ENCODE peak calls at places on chromosomes 1 and 21, in six cellular contexts. M is HCT116, Y is stomach, V is K562, X is adrenal gland, F is suprapubic skin. U is an unnamed sample. For H3K9me3, the result is how much of the 10 kb centered on the place peaks cover.

GRCh38 chr1:76770979-76771378 is 96.3 kb upstream of the ST6GALNAC5 start:
- DNase-seq in M (no peak), Y (no peak), V (no peak), X (no peak), F (no peak), U (no peak)

GRCh38 chr1:153417136-153417888 is 992 bp downstream of the S100A7A start:
- DNase-seq in M (no peak), Y (no peak), V (no peak), X (no peak), F (no peak), U (no peak)

GRCh38 chr1:28915036-28915895 is 897 bp downstream of the EPB41 start:
- DNase-seq in M (no peak), Y (peak), V (no peak), X (peak), F (peak), U (no peak)

GRCh38 chr1:67408148-67408547 is 22.1 kb downstream of the SERBP1 start:
- DNase-seq in M (no peak), Y (no peak), V (no peak), X (no peak), F (no peak), U (no peak)

GRCh38 chr1:23848673-23849616 is 19.1 kb downstream of the FUCA1 start:
- DNase-seq in M (no peak), Y (no peak), V (no peak), X (no peak), F (no peak), U (no peak)

GRCh38 chr1:85198864-85199263 is 2.0 kb downstream of the SYDE2 start:
- DNase-seq in M (no peak), Y (no peak), V (no peak), X (no peak), F (no peak), U (no peak)

GRCh38 chr1:78619803-78620579 is at the start of gene IFI44L:
- DNase-seq in M (no peak), Y (peak), V (no peak), X (peak), F (no peak), U (peak)

GRCh38 chr21:37006521-37007291 is at the start of gene RIPPLY3:
- DNase-seq in M (no peak), Y (no peak), V (no peak), X (no peak), F (no peak), U (no peak)

GRCh38 chr1:185869590-185869989 is 135.4 kb downstream of the HMCN1 start:
- DNase-seq in M (no peak), Y (no peak), V (no peak), X (no peak), F (no peak), U (no peak)

DNA sequence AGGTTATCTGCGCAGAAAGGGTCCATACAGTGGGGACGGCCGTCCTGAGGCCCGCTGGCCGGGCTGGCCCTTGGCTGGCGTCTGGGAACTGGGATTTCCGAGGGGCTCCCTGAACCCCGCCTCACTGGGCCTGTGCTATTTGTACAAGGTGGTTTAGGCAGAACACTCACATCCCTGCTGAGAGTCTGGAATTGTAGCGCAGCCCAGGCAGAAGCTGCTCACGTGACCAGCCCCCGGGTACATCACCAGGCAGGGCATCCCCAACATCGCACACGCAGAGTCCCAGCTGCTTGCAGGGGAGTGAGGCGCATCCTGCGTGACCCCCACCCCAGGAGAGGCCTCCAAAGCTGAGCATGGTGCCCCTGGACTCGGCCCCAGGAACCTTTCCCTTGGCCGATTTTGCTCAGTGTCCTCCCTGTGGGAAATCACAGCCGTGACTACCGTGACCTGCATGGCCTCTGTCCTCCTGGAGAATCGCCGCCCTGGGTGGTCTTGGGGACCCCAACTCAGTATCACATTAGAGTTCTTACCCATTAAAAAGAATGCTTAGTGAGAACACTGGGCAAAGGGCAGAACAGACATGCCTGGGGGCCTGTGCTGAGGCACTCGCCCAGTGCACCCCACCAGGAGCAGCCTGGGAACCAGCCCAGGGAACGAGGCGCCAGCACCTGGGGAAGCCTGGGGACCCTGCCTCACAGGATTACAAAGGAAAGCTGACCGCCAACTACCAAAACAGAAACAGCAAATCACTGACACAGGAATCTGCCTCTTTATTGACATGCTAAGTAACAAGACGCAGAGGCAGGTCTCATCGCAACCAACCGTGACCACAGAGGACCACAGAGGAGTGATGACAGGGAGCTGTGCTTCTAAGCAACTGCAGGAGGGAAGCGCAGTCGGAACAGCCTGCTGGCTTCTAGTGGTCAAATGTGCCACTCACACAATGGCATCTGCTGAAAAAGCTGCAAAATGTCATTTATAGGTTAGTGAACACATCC is 33.5 kb downstream of the UBE2G2 start:
- DNase-seq in M (no peak), Y (no peak), V (no peak), X (no peak), F (peak), U (no peak)
- TF ChIP-seq POLR2A in M (no peak), Y (no peak), V (peak), X (no peak), F (no peak), U (no peak)

DNA sequence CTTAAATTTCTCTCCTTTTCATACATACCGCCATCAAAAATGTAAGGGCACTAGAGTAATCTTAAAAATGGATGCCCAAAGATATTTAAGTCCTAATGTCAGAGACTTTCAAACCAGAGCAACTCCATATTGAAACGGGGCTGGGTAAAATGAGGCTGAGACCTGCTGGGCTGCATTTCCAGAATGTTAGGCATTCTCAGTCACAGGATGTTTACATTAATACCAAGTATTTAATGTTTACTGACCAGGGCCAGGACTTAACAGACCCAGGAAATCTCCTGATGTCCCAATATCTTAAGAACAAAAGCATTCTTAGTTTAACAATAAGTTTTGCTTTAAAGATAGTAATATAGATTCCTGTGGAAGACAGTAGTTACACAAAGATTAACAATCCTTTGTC is 563.9 kb upstream of the BEND5 start:
- DNase-seq in M (no peak), Y (no peak), V (no peak), X (no peak), F (no peak), U (no peak)
- H3K9me3 ChIP-seq in M (under half), Y (under half), V (under half), X (under half), F (under half), U (under half)

DNA sequence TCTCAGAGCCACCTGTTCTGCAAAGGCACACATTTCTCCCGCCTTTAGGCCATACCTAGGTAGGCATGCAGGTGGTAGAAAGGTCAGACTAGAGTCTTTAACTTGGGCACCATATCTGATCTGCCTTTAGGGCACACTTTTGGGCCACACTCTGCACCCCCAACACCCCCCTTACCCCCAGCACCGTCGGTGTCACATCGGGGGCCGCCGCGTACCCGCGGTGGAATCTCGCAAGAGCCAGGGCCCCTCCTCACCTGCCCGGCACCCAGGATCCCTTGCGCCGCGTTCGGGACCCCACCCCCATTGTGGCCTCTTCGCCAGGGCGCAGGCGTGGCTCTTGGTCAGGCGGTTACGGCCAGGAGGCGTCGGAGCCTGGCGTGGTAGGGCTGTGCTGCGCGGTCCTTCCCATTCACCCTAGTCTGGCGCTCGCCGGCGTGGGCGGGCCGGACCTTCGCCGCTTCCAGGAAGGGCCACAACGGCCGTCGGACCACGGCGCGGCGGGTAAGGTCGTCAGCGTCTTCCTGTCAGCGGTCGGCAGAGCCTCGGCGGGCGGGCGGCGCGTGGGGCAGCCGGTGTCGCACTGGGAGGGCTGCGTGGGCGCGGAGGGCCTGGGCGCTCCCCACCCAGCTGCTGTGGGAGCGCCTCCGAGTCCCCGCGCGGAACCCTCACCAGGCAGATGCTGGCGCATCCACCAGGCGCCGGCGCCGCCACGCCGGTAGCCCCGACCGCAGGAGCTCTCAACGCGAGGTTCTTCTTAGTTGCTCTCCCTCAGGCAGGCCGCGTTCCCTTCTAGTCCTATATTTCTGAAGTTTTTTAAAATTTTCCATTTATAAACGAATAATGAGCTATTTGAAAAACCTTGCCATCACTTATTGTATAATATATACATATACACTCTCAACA is at the start of gene DNAH14:
- DNase-seq in M (peak), Y (peak), V (peak), X (peak), F (peak), U (peak)
- TF ChIP-seq POLR2A in M (peak), Y (no peak), V (peak), X (peak), F (no peak), U (peak)

GRCh38 chr1:118786454-118787155 is 201.5 kb downstream of the TBX15 start:
- DNase-seq in M (no peak), Y (no peak), V (no peak), X (no peak), F (no peak), U (no peak)

GRCh38 chr1:118785246-118785645 is 202.9 kb downstream of the TBX15 start:
- DNase-seq in M (no peak), Y (no peak), V (no peak), X (no peak), F (no peak), U (no peak)

GRCh38 chr1:118788372-118788955 is 199.7 kb downstream of the TBX15 start:
- DNase-seq in M (no peak), Y (no peak), V (no peak), X (no peak), F (no peak), U (peak)

DNA sequence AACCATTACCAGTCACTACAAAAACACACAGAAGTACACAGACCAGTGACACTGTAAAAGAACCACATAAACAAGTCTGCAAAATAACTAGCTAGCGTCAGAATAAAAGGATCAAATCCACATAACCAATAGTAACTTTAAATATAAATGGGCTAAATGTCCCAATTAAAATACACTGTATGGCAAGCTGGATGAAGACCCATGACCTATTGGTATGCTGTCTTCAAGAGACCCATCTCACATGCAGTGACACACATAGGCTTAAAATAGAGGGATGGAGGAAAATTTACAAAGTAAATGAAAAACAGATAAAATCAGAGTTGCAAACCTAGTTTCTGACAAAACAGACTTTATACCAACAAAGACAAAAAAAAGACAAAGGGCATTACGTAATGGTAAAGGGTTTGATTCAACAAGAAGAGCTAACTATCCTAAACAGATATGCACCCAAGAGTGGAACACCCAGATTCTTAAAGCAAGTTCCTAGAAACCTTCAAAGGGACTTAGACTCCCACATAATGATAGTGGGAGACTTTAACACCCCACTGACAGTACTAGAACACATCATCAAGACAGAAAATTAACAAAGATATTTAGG is 196.9 kb downstream of the TBX15 start:
- DNase-seq in M (no peak), Y (no peak), V (no peak), X (no peak), F (no peak), U (no peak)
- H3K9me3 ChIP-seq in M (under half), Y (under half), V (under half), X (under half), F (under half), U (under half)

GRCh38 chr1:95916616-95917015 is 682.6 kb downstream of the RWDD3 start:
- DNase-seq in M (no peak), Y (no peak), V (no peak), X (no peak), F (no peak), U (no peak)
- TF ChIP-seq POLR2A in M (no peak), Y (no peak), V (no peak), X (no peak), F (no peak), U (no peak)

DNA sequence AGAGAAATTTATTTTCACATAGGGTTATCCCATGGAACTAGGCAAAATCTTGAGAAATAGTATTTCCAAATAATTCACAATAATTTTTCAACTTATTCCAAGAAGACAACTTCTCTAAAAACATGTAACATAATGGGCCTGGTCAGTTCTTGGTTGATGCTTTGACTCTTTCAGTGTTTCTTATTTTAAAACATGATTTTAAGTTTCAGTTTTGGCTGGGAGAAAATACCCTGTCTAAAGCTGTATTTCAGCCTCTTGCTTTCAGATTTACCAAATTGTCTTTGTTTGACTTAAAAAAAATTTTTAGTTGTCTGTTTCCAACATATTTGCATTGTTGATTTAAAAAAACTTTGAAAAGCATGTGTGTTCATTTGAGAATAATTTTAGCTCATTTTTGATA is 5.1 kb downstream of the OR2T4 start:
- DNase-seq in M (no peak), Y (no peak), V (no peak), X (no peak), F (no peak), U (no peak)
- H3K9me3 ChIP-seq in M (under half), Y (under half), V (under half), X (under half), F (under half), U (under half)

GRCh38 chr1:98387701-98388100 is 273.8 kb upstream of the SNX7 start:
- DNase-seq in M (no peak), Y (no peak), V (no peak), X (no peak), F (no peak), U (no peak)

GRCh38 chr1:98386675-98387440 is 274.7 kb upstream of the SNX7 start:
- DNase-seq in M (no peak), Y (no peak), V (no peak), X (no peak), F (no peak), U (no peak)

GRCh38 chr1:98385691-98386090 is 275.8 kb upstream of the SNX7 start:
- DNase-seq in M (no peak), Y (no peak), V (no peak), X (no peak), F (no peak), U (no peak)

GRCh38 chr1:98383341-98383740 is 278.2 kb upstream of the SNX7 start:
- DNase-seq in M (no peak), Y (no peak), V (no peak), X (no peak), F (no peak), U (no peak)

DNA sequence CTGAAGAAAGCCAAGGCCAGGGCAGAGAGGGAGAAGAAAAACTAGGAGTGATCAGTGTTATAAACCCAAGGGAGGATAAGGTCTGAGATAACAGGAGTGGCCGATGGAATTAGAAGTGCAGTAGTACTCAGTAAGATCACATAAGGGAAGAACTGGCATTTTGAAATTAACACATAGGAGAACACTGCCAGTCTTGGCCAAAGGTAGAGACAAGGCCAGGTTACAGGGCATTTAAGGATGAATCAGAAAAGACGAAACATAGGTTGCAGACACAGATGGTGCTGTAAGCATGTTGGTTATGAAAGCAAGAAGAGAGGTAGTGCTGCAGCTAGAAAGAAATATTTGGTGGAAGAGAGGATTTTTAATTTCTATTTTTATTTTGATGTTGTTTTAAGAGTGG is 278.9 kb upstream of the SNX7 start:
- DNase-seq in M (no peak), Y (no peak), V (no peak), X (no peak), F (no peak), U (no peak)
- TF ChIP-seq POLR2A in M (no peak), Y (no peak), V (no peak), X (no peak), F (no peak), U (no peak)

U was measured in heart left ventricle.